ENCODE peak calls at places on chromosomes 3 and 15, in six cellular contexts. One of them, this sample, is unnamed.

GRCh38 chr3:103767635-103768034 is 1332.8 kb downstream of the ZPLD1 start:
- DNase-seq in tibial artery: no peak
- DNase-seq in HCT116: no peak
- DNase-seq in activated B cell treated with CpG ODN at 0.5 μM for 24 hours: no peak
- DNase-seq in RWPE1: no peak
- DNase-seq in Peyer's patch: no peak
- DNase-seq in this sample: peak; percentile 22

GRCh38 chr15:89167267-89168176 is 53.9 kb downstream of the RLBP1 start:
- DNase-seq in tibial artery: peak; percentile 78
- DNase-seq in HCT116: peak; percentile 91
- DNase-seq in activated B cell treated with CpG ODN at 0.5 μM for 24 hours: no peak
- DNase-seq in RWPE1: peak; percentile 81
- DNase-seq in Peyer's patch: no peak
- DNase-seq in this sample: no peak

GRCh38 chr15:66740802-66741201 is 38.8 kb downstream of the SMAD6 start:
- DNase-seq in tibial artery: peak; percentile 86
- DNase-seq in HCT116: no peak
- DNase-seq in activated B cell treated with CpG ODN at 0.5 μM for 24 hours: no peak
- DNase-seq in RWPE1: no peak
- DNase-seq in Peyer's patch: peak; percentile 51
- DNase-seq in this sample: no peak

GRCh38 chr3:194284351-194284750 is 66.8 kb downstream of the CPN2 start:
- DNase-seq in tibial artery: peak; percentile 27
- DNase-seq in HCT116: no peak
- DNase-seq in activated B cell treated with CpG ODN at 0.5 μM for 24 hours: no peak
- DNase-seq in RWPE1: no peak
- DNase-seq in Peyer's patch: no peak
- DNase-seq in this sample: peak; percentile 0

GRCh38 chr15:100880139-100880896 is 687 bp downstream of the ALDH1A3 start:
- DNase-seq in tibial artery: no peak
- DNase-seq in HCT116: no peak
- DNase-seq in activated B cell treated with CpG ODN at 0.5 μM for 24 hours: no peak
- DNase-seq in RWPE1: peak; percentile 30
- DNase-seq in Peyer's patch: no peak
- DNase-seq in this sample: peak; percentile 40

GRCh38 chr15:77026501-77027110 is 31.7 kb downstream of the PSTPIP1 start:
- DNase-seq in tibial artery: peak; percentile 63
- DNase-seq in HCT116: no peak
- DNase-seq in activated B cell treated with CpG ODN at 0.5 μM for 24 hours: no peak
- DNase-seq in RWPE1: no peak
- DNase-seq in Peyer's patch: peak; percentile 46
- DNase-seq in this sample: no peak

GRCh38 chr3:115040673-115041286 is 106.3 kb downstream of the ZBTB20 start:
- DNase-seq in tibial artery: no peak
- DNase-seq in HCT116: peak; percentile 16
- DNase-seq in activated B cell treated with CpG ODN at 0.5 μM for 24 hours: no peak
- DNase-seq in RWPE1: peak; percentile 31
- DNase-seq in Peyer's patch: no peak
- DNase-seq in this sample: peak; percentile 25

GRCh38 chr3:186054481-186055399 is 54.1 kb downstream of the ETV5 start:
- DNase-seq in tibial artery: no peak
- DNase-seq in HCT116: no peak
- DNase-seq in activated B cell treated with CpG ODN at 0.5 μM for 24 hours: no peak
- DNase-seq in RWPE1: no peak
- DNase-seq in Peyer's patch: no peak
- DNase-seq in this sample: no peak

GRCh38 chr3:52554026-52554755 is 17.8 kb downstream of the UQCC5 start:
- DNase-seq in tibial artery: no peak
- DNase-seq in HCT116: no peak
- DNase-seq in activated B cell treated with CpG ODN at 0.5 μM for 24 hours: no peak
- DNase-seq in RWPE1: no peak
- DNase-seq in Peyer's patch: no peak
- DNase-seq in this sample: no peak

GRCh38 chr3:169510378-169510777 is 153.1 kb downstream of the MECOM start:
- DNase-seq in tibial artery: no peak
- DNase-seq in HCT116: no peak
- DNase-seq in activated B cell treated with CpG ODN at 0.5 μM for 24 hours: no peak
- DNase-seq in RWPE1: no peak
- DNase-seq in Peyer's patch: no peak
- DNase-seq in this sample: no peak

GRCh38 chr3:132401255-132401654 is 16.0 kb upstream of the DNAJC13 start:
- DNase-seq in tibial artery: no peak
- DNase-seq in HCT116: no peak
- DNase-seq in activated B cell treated with CpG ODN at 0.5 μM for 24 hours: no peak
- DNase-seq in RWPE1: no peak
- DNase-seq in Peyer's patch: no peak
- DNase-seq in this sample: no peak
- TF ChIP-seq CTCF in tibial artery: no peak
- TF ChIP-seq CTCF in HCT116: no peak
- TF ChIP-seq CTCF in activated B cell treated with CpG ODN at 0.5 μM for 24 hours: no peak
- TF ChIP-seq CTCF in RWPE1: no peak
- TF ChIP-seq CTCF in Peyer's patch: no peak
- TF ChIP-seq CTCF in this sample: no peak

DNA sequence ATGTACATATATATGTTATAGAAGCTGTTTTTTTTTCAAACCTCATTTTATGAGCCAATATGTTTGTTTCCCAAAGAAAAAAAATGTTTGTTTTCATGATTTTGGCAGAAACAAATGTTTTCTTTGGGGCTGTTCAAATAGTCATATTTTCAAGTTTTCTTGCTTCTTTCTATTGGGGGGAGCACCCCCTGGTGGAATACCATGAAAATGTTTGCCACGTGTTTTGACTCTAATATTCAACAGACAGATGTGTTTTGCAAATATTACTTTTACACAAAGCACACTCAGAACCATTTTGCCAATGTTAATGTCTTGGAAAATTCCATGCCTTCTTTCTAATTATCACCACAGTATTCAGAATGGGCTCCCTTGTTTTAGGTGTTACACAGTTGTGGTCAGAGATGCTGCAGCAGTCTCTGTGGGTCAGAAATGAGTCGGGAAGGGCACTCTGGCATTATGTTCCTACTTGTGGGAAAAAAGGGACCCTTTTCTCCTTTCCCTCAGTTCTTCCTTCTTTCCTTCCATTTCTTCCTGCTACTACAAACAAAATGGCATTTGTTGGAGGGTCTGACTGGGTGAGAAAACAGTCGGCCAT is 817.0 kb downstream of the TUSC7 start:
- DNase-seq in tibial artery: no peak
- DNase-seq in HCT116: peak; percentile 2
- DNase-seq in activated B cell treated with CpG ODN at 0.5 μM for 24 hours: no peak
- DNase-seq in RWPE1: peak; percentile 17
- DNase-seq in Peyer's patch: no peak
- DNase-seq in this sample: peak; percentile 31
- TF ChIP-seq CTCF in tibial artery: peak; percentile 61
- TF ChIP-seq CTCF in HCT116: peak; percentile 39
- TF ChIP-seq CTCF in activated B cell treated with CpG ODN at 0.5 μM for 24 hours: no peak
- TF ChIP-seq CTCF in RWPE1: peak; percentile 24
- TF ChIP-seq CTCF in Peyer's patch: peak; percentile 45
- TF ChIP-seq CTCF in this sample: peak; percentile 89

DNA sequence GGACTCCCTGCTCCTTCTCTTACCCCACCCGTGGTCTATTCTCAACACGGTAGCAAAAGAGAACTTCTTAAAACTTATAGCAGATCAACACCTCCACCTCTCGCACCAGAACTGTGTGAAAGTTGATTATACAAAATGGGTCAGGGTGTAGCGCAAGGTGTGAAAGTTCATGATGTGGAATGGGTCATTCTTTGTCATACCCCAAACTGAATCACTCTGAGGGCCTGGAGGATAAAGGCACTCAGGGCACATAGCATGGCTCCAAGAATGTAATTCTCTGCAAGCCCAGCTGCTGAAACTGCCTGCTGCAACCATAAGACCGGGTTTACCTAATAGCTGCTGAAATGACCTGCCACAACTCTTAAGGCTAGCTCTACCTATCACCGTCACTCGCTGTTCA is 70.0 kb downstream of the FOXP1 start:
- DNase-seq in tibial artery: no peak
- DNase-seq in HCT116: no peak
- DNase-seq in activated B cell treated with CpG ODN at 0.5 μM for 24 hours: no peak
- DNase-seq in RWPE1: no peak
- DNase-seq in Peyer's patch: no peak
- DNase-seq in this sample: no peak
- TF ChIP-seq CTCF in tibial artery: no peak
- TF ChIP-seq CTCF in HCT116: no peak
- TF ChIP-seq CTCF in activated B cell treated with CpG ODN at 0.5 μM for 24 hours: no peak
- TF ChIP-seq CTCF in RWPE1: no peak
- TF ChIP-seq CTCF in Peyer's patch: no peak
- TF ChIP-seq CTCF in this sample: no peak

GRCh38 chr3:184513276-184514150 is 48.1 kb upstream of the EPHB3 start:
- DNase-seq in tibial artery: peak; percentile 87
- DNase-seq in HCT116: peak; percentile 69
- DNase-seq in activated B cell treated with CpG ODN at 0.5 μM for 24 hours: peak; percentile 75
- DNase-seq in RWPE1: peak; percentile 91
- DNase-seq in Peyer's patch: peak; percentile 86
- DNase-seq in this sample: peak; percentile 92

GRCh38 chr3:184512621-184513020 is 49.0 kb upstream of the EPHB3 start:
- DNase-seq in tibial artery: no peak
- DNase-seq in HCT116: no peak
- DNase-seq in activated B cell treated with CpG ODN at 0.5 μM for 24 hours: no peak
- DNase-seq in RWPE1: no peak
- DNase-seq in Peyer's patch: no peak
- DNase-seq in this sample: no peak

GRCh38 chr3:184511741-184512140 is 49.8 kb upstream of the EPHB3 start:
- DNase-seq in tibial artery: no peak
- DNase-seq in HCT116: no peak
- DNase-seq in activated B cell treated with CpG ODN at 0.5 μM for 24 hours: no peak
- DNase-seq in RWPE1: no peak
- DNase-seq in Peyer's patch: no peak
- DNase-seq in this sample: no peak

GRCh38 chr3:184508938-184509337 is 52.6 kb upstream of the EPHB3 start:
- DNase-seq in tibial artery: no peak
- DNase-seq in HCT116: no peak
- DNase-seq in activated B cell treated with CpG ODN at 0.5 μM for 24 hours: no peak
- DNase-seq in RWPE1: no peak
- DNase-seq in Peyer's patch: no peak
- DNase-seq in this sample: no peak

GRCh38 chr3:184514151-184514490 is 47.5 kb upstream of the EPHB3 start:
- DNase-seq in tibial artery: no peak
- DNase-seq in HCT116: no peak
- DNase-seq in activated B cell treated with CpG ODN at 0.5 μM for 24 hours: no peak
- DNase-seq in RWPE1: no peak
- DNase-seq in Peyer's patch: no peak
- DNase-seq in this sample: no peak
- TF ChIP-seq CTCF in tibial artery: no peak
- TF ChIP-seq CTCF in HCT116: no peak
- TF ChIP-seq CTCF in activated B cell treated with CpG ODN at 0.5 μM for 24 hours: no peak
- TF ChIP-seq CTCF in RWPE1: no peak
- TF ChIP-seq CTCF in Peyer's patch: no peak
- TF ChIP-seq CTCF in this sample: no peak